ENCODE peak calls at places on chromosomes 2 and 18, in five cellular contexts. One of them, this sample, is unnamed.

GRCh38 chr2:67255933-67256615 is 141.1 kb upstream of the ETAA1 start:
- DNase-seq in neuronal stem cell: no peak
- DNase-seq in H9: no peak
- DNase-seq in mesenchymal stem cell: peak; percentile 89
- DNase-seq in H1: no peak
- DNase-seq in this sample: no peak

GRCh38 chr2:47357475-47357874 is 45.5 kb upstream of the MSH2 start:
- DNase-seq in neuronal stem cell: no peak
- DNase-seq in H9: no peak
- DNase-seq in mesenchymal stem cell: peak; percentile 86
- DNase-seq in H1: no peak
- DNase-seq in this sample: no peak

GRCh38 chr2:66984864-66985263 is 412.3 kb upstream of the ETAA1 start:
- DNase-seq in neuronal stem cell: no peak
- DNase-seq in H9: no peak
- DNase-seq in mesenchymal stem cell: no peak
- DNase-seq in H1: no peak
- DNase-seq in this sample: no peak

GRCh38 chr18:46688853-46689525 is 32.0 kb upstream of the LOXHD1 start:
- DNase-seq in neuronal stem cell: no peak
- DNase-seq in H9: no peak
- DNase-seq in mesenchymal stem cell: no peak
- DNase-seq in H1: no peak
- DNase-seq in this sample: no peak

GRCh38 chr18:31056296-31056695 is 13.8 kb upstream of the DSC3 start:
- DNase-seq in neuronal stem cell: no peak
- DNase-seq in H9: no peak
- DNase-seq in mesenchymal stem cell: no peak
- DNase-seq in H1: no peak
- DNase-seq in this sample: no peak

GRCh38 chr2:71559828-71560210 is 106.5 kb downstream of the DYSF start:
- DNase-seq in neuronal stem cell: no peak
- DNase-seq in H9: no peak
- DNase-seq in mesenchymal stem cell: no peak
- DNase-seq in H1: no peak
- DNase-seq in this sample: peak; percentile 73

GRCh38 chr2:89842180-89842908 is 1150.9 kb downstream of the RPIA start:
- DNase-seq in neuronal stem cell: no peak
- DNase-seq in H9: no peak
- DNase-seq in mesenchymal stem cell: no peak
- DNase-seq in H1: no peak
- DNase-seq in this sample: no peak

GRCh38 chr2:60366178-60366577 is 187.3 kb downstream of the BCL11A start:
- DNase-seq in neuronal stem cell: no peak
- DNase-seq in H9: peak; percentile 19
- DNase-seq in mesenchymal stem cell: no peak
- DNase-seq in H1: no peak
- DNase-seq in this sample: no peak

GRCh38 chr2:10444463-10444862 is 3.7 kb downstream of the ODC1 start:
- DNase-seq in neuronal stem cell: no peak
- DNase-seq in H9: no peak
- DNase-seq in mesenchymal stem cell: no peak
- DNase-seq in H1: no peak
- DNase-seq in this sample: no peak

GRCh38 chr2:232926448-232927040 is 56.5 kb downstream of the SNORC start:
- DNase-seq in neuronal stem cell: no peak
- DNase-seq in H9: peak; percentile 38
- DNase-seq in mesenchymal stem cell: no peak
- DNase-seq in H1: peak; percentile 56
- DNase-seq in this sample: no peak

GRCh38 chr2:43041661-43042360 is 184.6 kb downstream of the ZFP36L2 start:
- DNase-seq in neuronal stem cell: peak; percentile 35
- DNase-seq in H9: peak; percentile 88
- DNase-seq in mesenchymal stem cell: peak; percentile 97
- DNase-seq in H1: peak; percentile 60
- DNase-seq in this sample: peak; percentile 64

GRCh38 chr18:44841769-44842587 is 161.3 kb downstream of the SETBP1 start:
- DNase-seq in neuronal stem cell: no peak
- DNase-seq in H9: no peak
- DNase-seq in mesenchymal stem cell: no peak
- DNase-seq in H1: no peak
- DNase-seq in this sample: no peak
- H2BK12ac ChIP-seq in neuronal stem cell: no peak overlapping the region
- H2BK12ac ChIP-seq in H9: no peak overlapping the region
- H2BK12ac ChIP-seq in mesenchymal stem cell: no peak overlapping the region
- H2BK12ac ChIP-seq in H1: peak overlapping the region; percentile 56
- H2BK12ac ChIP-seq in this sample: no peak overlapping the region

GRCh38 chr2:54370405-54371104 is 85.6 kb upstream of the SPTBN1 start:
- DNase-seq in neuronal stem cell: no peak
- DNase-seq in H9: no peak
- DNase-seq in mesenchymal stem cell: peak; percentile 22
- DNase-seq in H1: no peak
- DNase-seq in this sample: no peak
- H2BK12ac ChIP-seq in neuronal stem cell: no peak overlapping the region
- H2BK12ac ChIP-seq in H9: no peak overlapping the region
- H2BK12ac ChIP-seq in mesenchymal stem cell: no peak overlapping the region
- H2BK12ac ChIP-seq in H1: no peak overlapping the region
- H2BK12ac ChIP-seq in this sample: no peak overlapping the region

DNA sequence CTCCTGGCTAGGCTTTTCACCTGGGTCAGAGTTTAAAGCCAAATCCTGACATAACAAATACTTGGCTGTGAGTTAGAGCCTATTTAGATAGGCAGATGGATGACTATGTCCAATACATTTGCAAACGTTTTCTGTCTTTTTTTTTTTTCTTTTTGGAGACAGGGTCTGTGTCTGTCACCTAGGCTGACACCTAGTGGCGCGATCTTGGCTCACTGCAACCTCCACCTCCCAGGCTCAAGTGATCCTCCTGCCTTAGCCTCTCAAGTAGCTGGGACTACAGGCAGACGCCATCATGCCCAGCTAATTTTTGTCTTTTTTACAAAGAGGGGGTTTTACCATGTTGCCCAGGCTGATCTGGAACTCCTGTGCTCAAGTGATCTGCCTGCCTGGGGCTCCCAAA is 124.8 kb downstream of the DYM start:
- DNase-seq in neuronal stem cell: no peak
- DNase-seq in H9: no peak
- DNase-seq in mesenchymal stem cell: no peak
- DNase-seq in H1: no peak
- DNase-seq in this sample: peak; percentile 7
- H2BK12ac ChIP-seq in neuronal stem cell: no peak overlapping the region
- H2BK12ac ChIP-seq in H9: no peak overlapping the region
- H2BK12ac ChIP-seq in mesenchymal stem cell: no peak overlapping the region
- H2BK12ac ChIP-seq in H1: no peak overlapping the region
- H2BK12ac ChIP-seq in this sample: no peak overlapping the region

GRCh38 chr18:22604390-22604985 is 186.8 kb upstream of the CTAGE1 start:
- DNase-seq in neuronal stem cell: no peak
- DNase-seq in H9: no peak
- DNase-seq in mesenchymal stem cell: no peak
- DNase-seq in H1: no peak
- DNase-seq in this sample: no peak
- H2BK12ac ChIP-seq in neuronal stem cell: no peak overlapping the region
- H2BK12ac ChIP-seq in H9: no peak overlapping the region
- H2BK12ac ChIP-seq in mesenchymal stem cell: no peak overlapping the region
- H2BK12ac ChIP-seq in H1: no peak overlapping the region
- H2BK12ac ChIP-seq in this sample: no peak overlapping the region

DNA sequence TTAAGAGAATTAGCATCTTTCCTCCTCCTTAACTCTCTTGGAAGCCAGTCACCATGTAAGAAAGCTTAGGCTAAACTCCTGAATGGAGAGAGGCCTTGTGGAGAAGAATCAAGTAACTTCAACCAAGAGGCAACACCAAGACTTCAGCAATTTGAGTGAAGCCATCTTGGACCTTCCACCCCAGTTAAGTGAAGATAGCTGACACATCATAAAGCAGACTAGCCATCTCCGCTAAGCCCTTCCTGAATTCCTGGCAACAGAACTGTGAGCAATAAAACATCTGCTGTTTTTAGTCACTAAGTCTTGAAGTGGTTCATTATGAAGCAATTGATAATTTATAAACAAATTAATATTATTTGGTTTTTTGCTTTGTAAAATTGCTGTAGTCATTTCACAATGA is 1.5 kb upstream of the ZNF397 start:
- DNase-seq in neuronal stem cell: no peak
- DNase-seq in H9: no peak
- DNase-seq in mesenchymal stem cell: peak; percentile 14
- DNase-seq in H1: no peak
- DNase-seq in this sample: no peak
- H2BK12ac ChIP-seq in neuronal stem cell: no peak overlapping the region
- H2BK12ac ChIP-seq in H9: no peak overlapping the region
- H2BK12ac ChIP-seq in mesenchymal stem cell: no peak overlapping the region
- H2BK12ac ChIP-seq in H1: no peak overlapping the region
- H2BK12ac ChIP-seq in this sample: no peak overlapping the region

GRCh38 chr2:143875295-143876199 is 644.4 kb downstream of the ZEB2 start:
- DNase-seq in neuronal stem cell: no peak
- DNase-seq in H9: no peak
- DNase-seq in mesenchymal stem cell: no peak
- DNase-seq in H1: no peak
- DNase-seq in this sample: no peak

GRCh38 chr2:143873886-143874285 is 646.0 kb downstream of the ZEB2 start:
- DNase-seq in neuronal stem cell: no peak
- DNase-seq in H9: no peak
- DNase-seq in mesenchymal stem cell: no peak
- DNase-seq in H1: no peak
- DNase-seq in this sample: no peak

GRCh38 chr2:143878131-143878530 is 641.8 kb downstream of the ZEB2 start:
- DNase-seq in neuronal stem cell: no peak
- DNase-seq in H9: no peak
- DNase-seq in mesenchymal stem cell: no peak
- DNase-seq in H1: no peak
- DNase-seq in this sample: peak; percentile 15

DNA sequence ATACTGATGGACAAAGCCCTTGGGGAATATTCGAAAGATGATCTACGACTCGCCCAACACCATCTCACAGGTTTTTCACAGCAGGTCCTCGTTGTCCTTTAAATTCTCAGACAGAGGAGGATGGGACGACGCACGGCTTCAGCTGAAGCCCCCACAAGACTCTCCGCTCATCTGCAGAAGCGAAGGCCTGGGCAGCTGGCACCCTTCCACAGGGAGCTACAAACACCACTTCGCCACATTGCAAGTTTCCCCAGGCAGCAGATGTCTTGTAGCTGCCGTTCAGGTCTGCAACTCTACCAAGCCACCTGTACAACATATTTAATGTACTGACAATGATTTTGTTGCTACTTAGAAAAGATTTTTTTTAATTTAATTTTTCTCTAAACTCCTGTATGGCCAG is 642.9 kb downstream of the ZEB2 start:
- DNase-seq in neuronal stem cell: no peak
- DNase-seq in H9: peak; percentile 49
- DNase-seq in mesenchymal stem cell: no peak
- DNase-seq in H1: no peak
- DNase-seq in this sample: no peak
- H2BK12ac ChIP-seq in neuronal stem cell: no peak overlapping the region
- H2BK12ac ChIP-seq in H9: no peak overlapping the region
- H2BK12ac ChIP-seq in mesenchymal stem cell: no peak overlapping the region
- H2BK12ac ChIP-seq in H1: no peak overlapping the region
- H2BK12ac ChIP-seq in this sample: no peak overlapping the region

DNA sequence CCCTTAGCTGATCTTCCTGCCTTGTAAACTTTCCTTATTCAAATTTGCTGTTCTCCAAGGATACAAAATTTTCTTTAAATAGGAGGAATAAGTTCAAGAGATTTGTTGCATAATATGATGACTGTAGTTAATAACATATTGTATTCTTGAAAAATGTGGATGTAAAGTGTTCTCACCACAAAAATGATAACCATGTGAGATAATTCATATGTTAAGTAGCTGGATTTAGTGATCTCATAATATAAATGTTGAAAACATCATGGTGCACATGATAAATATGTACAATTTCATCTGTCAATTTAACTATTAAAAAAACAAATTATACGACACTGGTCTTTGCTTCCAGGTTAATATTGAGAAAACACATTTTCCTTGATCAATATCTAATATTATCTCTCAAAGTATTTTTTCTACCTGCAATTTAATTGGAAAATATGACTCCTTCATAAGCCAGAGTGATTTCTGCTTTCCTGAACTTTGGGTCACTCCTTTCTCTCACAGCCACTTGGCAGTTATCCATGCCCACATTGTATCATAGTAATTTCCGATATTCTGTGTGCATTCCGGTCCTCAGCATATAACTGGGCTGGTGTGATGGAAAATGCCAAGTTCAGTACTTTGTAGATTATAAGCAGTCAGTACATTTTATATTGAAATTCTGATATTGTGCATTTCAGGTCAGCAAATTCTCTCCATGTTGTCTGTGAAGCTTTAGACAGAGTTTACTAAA is 152.6 kb downstream of the GULP1 start:
- DNase-seq in neuronal stem cell: no peak
- DNase-seq in H9: no peak
- DNase-seq in mesenchymal stem cell: no peak
- DNase-seq in H1: no peak
- DNase-seq in this sample: no peak
- H2BK12ac ChIP-seq in neuronal stem cell: no peak overlapping the region
- H2BK12ac ChIP-seq in H9: no peak overlapping the region
- H2BK12ac ChIP-seq in mesenchymal stem cell: no peak overlapping the region
- H2BK12ac ChIP-seq in H1: no peak overlapping the region
- H2BK12ac ChIP-seq in this sample: no peak overlapping the region

GRCh38 chr2:68767996-68768395 is 33.4 kb downstream of the ARHGAP25 start:
- DNase-seq in neuronal stem cell: no peak
- DNase-seq in H9: no peak
- DNase-seq in mesenchymal stem cell: no peak
- DNase-seq in H1: no peak
- DNase-seq in this sample: no peak
- H2BK12ac ChIP-seq in neuronal stem cell: no peak overlapping the region
- H2BK12ac ChIP-seq in H9: no peak overlapping the region
- H2BK12ac ChIP-seq in mesenchymal stem cell: peak overlapping the region; percentile 99
- H2BK12ac ChIP-seq in H1: peak overlapping the region; percentile 18
- H2BK12ac ChIP-seq in this sample: no peak overlapping the region

DNA sequence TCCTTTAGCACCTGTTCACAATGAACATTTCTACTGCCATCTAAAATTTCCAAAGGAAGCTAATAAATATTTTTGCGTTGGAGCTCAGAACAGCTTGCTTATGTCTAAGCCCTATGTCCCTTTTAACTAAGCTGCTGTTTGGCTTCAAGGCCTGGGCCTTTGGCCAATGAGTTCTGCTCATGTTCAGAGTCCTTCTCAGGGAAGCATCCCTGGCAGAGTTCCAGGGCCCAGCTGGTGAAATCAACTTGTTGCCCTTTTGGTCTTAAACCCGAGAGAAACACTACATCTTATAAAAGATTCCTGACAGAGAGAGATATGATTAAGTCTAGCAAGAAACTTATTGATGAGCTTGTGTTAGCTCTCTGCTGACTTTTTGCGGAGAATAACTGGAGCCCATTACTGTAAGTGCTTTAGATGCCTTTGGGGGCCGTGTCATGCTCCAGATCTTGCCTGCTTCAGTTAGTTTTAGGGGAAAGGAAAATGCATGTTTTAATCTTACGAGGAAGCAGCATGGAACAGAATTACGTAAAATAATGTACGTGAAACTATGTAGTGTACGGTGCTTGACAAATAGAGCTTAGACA is 102.5 kb upstream of the NOSTRIN start:
- DNase-seq in neuronal stem cell: no peak
- DNase-seq in H9: no peak
- DNase-seq in mesenchymal stem cell: peak; percentile 73
- DNase-seq in H1: no peak
- DNase-seq in this sample: no peak
- H2BK12ac ChIP-seq in neuronal stem cell: no peak overlapping the region
- H2BK12ac ChIP-seq in H9: no peak overlapping the region
- H2BK12ac ChIP-seq in mesenchymal stem cell: no peak overlapping the region
- H2BK12ac ChIP-seq in H1: no peak overlapping the region
- H2BK12ac ChIP-seq in this sample: no peak overlapping the region

GRCh38 chr2:74441690-74442482 is at the start of gene RTKN:
- DNase-seq in neuronal stem cell: peak; percentile 50
- DNase-seq in H9: peak; percentile 87
- DNase-seq in mesenchymal stem cell: no peak
- DNase-seq in H1: peak; percentile 94
- DNase-seq in this sample: peak; percentile 83
- H2BK12ac ChIP-seq in neuronal stem cell: no peak within 1 kb of the TSS
- H2BK12ac ChIP-seq in H9: no peak within 1 kb of the TSS
- H2BK12ac ChIP-seq in mesenchymal stem cell: peak within 1 kb of the TSS; percentile 49
- H2BK12ac ChIP-seq in H1: peak within 1 kb of the TSS; percentile 39
- H2BK12ac ChIP-seq in this sample: peak within 1 kb of the TSS; percentile 16

This sample was measured in trophoblast cell.